ENCODE peak calls at places on chromosomes 13 and 19, in ten cellular contexts. W is AML-193; R is stimulated activated CD8-positive, alpha-beta memory T cell treated with anti-CD3 and anti-CD28 coated beads, Interleukin-4, amount 100 ng/mL, for 24 hours; K is colonic mucosa; N is amygdala; T is HFFc6; Z is EH; H is uterus; U is activated naive CD8-positive, alpha-beta T cell treated with anti-CD3 and anti-CD28 coated beads, Interleukin-2, amount 10 ng/mL, durations not matched to agents 7 days and 5 days; C is BE2C. D is an unnamed sample.

GRCh38 chr19:35291259-35291658 is 702 bp upstream of the MAG start:
- DNase-seq in W (no peak), R (no peak), K (no peak), N (no peak), T (no peak), Z (no peak), H (no peak), U (no peak), C (no peak), D (no peak)

GRCh38 chr13:32254916-32255743 is 60.0 kb downstream of the ZAR1L start:
- DNase-seq in W (no peak), R (no peak), K (no peak), N (no peak), T (no peak), Z (no peak), H (no peak), U (no peak), C (no peak), D (no peak)

GRCh38 chr19:42111384-42111783 is 20.9 kb downstream of the POU2F2 start:
- DNase-seq in W (no peak), R (no peak), K (no peak), N (no peak), T (peak; percentile 73), Z (peak; percentile 93), H (no peak), U (no peak), C (no peak), D (no peak)

GRCh38 chr13:76570485-76570884 is 315.7 kb downstream of the KCTD12 start:
- DNase-seq in W (no peak), R (no peak), K (no peak), N (no peak), T (no peak), Z (no peak), H (no peak), U (no peak), C (no peak), D (no peak)

GRCh38 chr19:50921391-50922315 is 10.5 kb upstream of the KLK4 start:
- DNase-seq in W (no peak), R (no peak), K (no peak), N (no peak), T (no peak), Z (no peak), H (no peak), U (no peak), C (no peak), D (no peak)

GRCh38 chr19:18300930-18301717 is 19.7 kb upstream of the JUND start:
- DNase-seq in W (no peak), R (no peak), K (peak; percentile 71), N (no peak), T (peak; percentile 81), Z (peak; percentile 86), H (peak; percentile 83), U (no peak), C (no peak), D (peak; percentile 82)

GRCh38 chr13:72599148-72599743 is 128.2 kb downstream of the MZT1 start:
- DNase-seq in W (no peak), R (no peak), K (no peak), N (no peak), T (no peak), Z (no peak), H (no peak), U (no peak), C (no peak), D (no peak)

GRCh38 chr19:6138066-6138465 is 2.6 kb downstream of the ACSBG2 start:
- DNase-seq in W (no peak), R (no peak), K (no peak), N (no peak), T (no peak), Z (peak; percentile 35), H (no peak), U (no peak), C (no peak), D (no peak)

GRCh38 chr19:58311345-58311744 is 6.2 kb downstream of the ERVK3-1 start:
- DNase-seq in W (no peak), R (no peak), K (no peak), N (no peak), T (no peak), Z (no peak), H (no peak), U (no peak), C (no peak), D (no peak)

GRCh38 chr19:2962018-2962670 is 15.2 kb upstream of the TLE6 start:
- DNase-seq in W (peak; percentile 66), R (no peak), K (peak; percentile 72), N (no peak), T (peak; percentile 70), Z (peak; percentile 82), H (no peak), U (no peak), C (peak; percentile 74), D (no peak)

GRCh38 chr13:28452755-28453154 is 42.2 kb downstream of the FLT1 start:
- DNase-seq in W (no peak), R (no peak), K (no peak), N (no peak), T (no peak), Z (no peak), H (no peak), U (no peak), C (no peak), D (no peak)

GRCh38 chr19:19403373-19403901 is 2.0 kb upstream of the GATAD2A start:
- DNase-seq in W (no peak), R (no peak), K (no peak), N (no peak), T (peak; percentile 37), Z (peak; percentile 70), H (no peak), U (no peak), C (no peak), D (no peak)